ENCODE peak calls at places on chromosomes 5 and 9, in ten cellular contexts. W is neural progenitor cell; M is hepatocyte; P is CD4-positive, alpha-beta memory T cell; Q is IMR-90; A is neuronal stem cell; H is ovary; O is upper lobe of right lung; Z is SJSA1; I is right cardiac atrium. V is an unnamed sample. For H3K4me1, the result is how much of the 10 kb centered on the place peaks cover.

GRCh38 chr5:112574566-112574965 is 155.5 kb upstream of the EPB41L4A start:
- DNase-seq in W (no peak), M (no peak), P (no peak), Q (no peak), A (no peak), H (no peak), O (no peak), Z (no peak), I (no peak), V (no peak)

GRCh38 chr9:137315581-137316011 is 13.5 kb upstream of the NRARP start:
- DNase-seq in W (no peak), M (no peak), P (no peak), Q (no peak), A (no peak), H (no peak), O (no peak), Z (no peak), I (no peak), V (no peak)

GRCh38 chr5:150001660-150002493 is 1.3 kb downstream of the HMGXB3 start:
- DNase-seq in W (peak), M (peak), P (peak), Q (peak), A (peak), H (no peak), O (no peak), Z (peak), I (no peak), V (peak)

GRCh38 chr5:64680289-64680688 is 10.0 kb upstream of the SHISAL2B start:
- DNase-seq in W (peak), M (peak), P (no peak), Q (no peak), A (no peak), H (no peak), O (no peak), Z (no peak), I (no peak), V (no peak)

GRCh38 chr5:142437563-142437962 is 112.7 kb upstream of the SPRY4 start:
- DNase-seq in W (no peak), M (no peak), P (no peak), Q (no peak), A (no peak), H (no peak), O (no peak), Z (no peak), I (no peak), V (no peak)

GRCh38 chr9:8733096-8733954 is 933.7 kb upstream of the DMAC1 start:
- DNase-seq in W (peak), M (peak), P (no peak), Q (no peak), A (peak), H (peak), O (no peak), Z (no peak), I (peak), V (peak)

GRCh38 chr5:129906177-129906887 is 2.1 kb downstream of the CHSY3 start:
- DNase-seq in W (peak), M (peak), P (no peak), Q (no peak), A (peak), H (no peak), O (peak), Z (no peak), I (peak), V (peak)

GRCh38 chr5:15452780-15453179 is 47.2 kb upstream of the FBXL7 start:
- DNase-seq in W (no peak), M (no peak), P (no peak), Q (no peak), A (no peak), H (no peak), O (no peak), Z (no peak), I (no peak), V (no peak)

GRCh38 chr5:10828241-10828640 is 67.2 kb upstream of the DAP start:
- DNase-seq in W (no peak), M (no peak), P (no peak), Q (peak), A (no peak), H (no peak), O (no peak), Z (no peak), I (no peak), V (no peak)

GRCh38 chr9:72579880-72580570 is 58.6 kb downstream of the TMC1 start:
- DNase-seq in W (no peak), M (peak), P (no peak), Q (peak), A (no peak), H (no peak), O (no peak), Z (no peak), I (no peak), V (no peak)
- H3K27ac ChIP-seq in W (no peak), M (peak), P (no peak), Q (peak), A (no peak), H (no peak), O (no peak), Z (no peak), I (peak), V (no peak)

DNA sequence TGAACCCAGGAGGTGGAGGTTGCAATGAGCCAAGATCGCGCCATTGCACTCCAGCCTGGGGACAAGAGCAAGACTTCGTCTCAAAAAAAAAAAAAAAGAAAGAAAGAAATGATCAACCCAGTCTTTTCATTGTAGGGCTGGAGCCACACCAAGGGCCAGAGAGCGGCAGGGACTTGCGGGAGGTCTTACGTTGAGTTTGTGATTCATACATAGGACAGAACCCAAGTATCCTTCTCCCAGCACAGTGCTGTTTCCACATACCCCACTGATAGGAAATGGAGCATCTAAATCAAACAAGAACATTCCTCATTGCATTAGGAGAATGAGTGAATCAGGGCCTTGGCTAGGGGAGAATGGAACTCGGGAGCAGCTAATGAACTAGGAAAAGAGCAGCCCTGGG is 3.5 kb upstream of the TNIP1 start:
- DNase-seq in W (no peak), M (no peak), P (no peak), Q (peak), A (no peak), H (no peak), O (no peak), Z (peak), I (no peak), V (no peak)
- H3K4me1 ChIP-seq in W (under half), M (under half), P (half or more), Q (under half), A (under half), H (under half), O (half or more), Z (half or more), I (under half), V (under half)

DNA sequence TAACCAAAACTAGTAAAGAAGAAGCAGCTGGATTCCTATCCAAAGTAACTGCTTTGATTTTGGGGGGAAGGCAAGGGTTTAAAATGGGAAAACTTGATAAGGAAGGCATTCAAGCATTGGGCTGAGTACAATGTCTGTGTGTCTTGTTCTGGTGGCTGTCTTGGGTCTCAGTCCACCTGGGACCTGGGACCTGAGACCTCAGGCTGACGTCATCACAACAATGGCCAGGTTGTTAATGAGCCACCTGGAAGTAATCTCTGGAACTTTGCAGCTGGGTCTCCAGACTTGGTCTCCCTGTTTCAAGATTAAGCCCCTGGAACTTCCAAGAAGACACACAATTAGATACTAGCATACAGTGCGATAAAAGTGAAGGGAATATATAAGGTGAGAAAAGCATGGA is 157.5 kb downstream of the PIK3R1 start:
- DNase-seq in W (no peak), M (no peak), P (no peak), Q (no peak), A (no peak), H (no peak), O (no peak), Z (no peak), I (no peak), V (no peak)
- H3K27ac ChIP-seq in W (no peak), M (no peak), P (no peak), Q (no peak), A (no peak), H (no peak), O (no peak), Z (no peak), I (no peak), V (no peak)

DNA sequence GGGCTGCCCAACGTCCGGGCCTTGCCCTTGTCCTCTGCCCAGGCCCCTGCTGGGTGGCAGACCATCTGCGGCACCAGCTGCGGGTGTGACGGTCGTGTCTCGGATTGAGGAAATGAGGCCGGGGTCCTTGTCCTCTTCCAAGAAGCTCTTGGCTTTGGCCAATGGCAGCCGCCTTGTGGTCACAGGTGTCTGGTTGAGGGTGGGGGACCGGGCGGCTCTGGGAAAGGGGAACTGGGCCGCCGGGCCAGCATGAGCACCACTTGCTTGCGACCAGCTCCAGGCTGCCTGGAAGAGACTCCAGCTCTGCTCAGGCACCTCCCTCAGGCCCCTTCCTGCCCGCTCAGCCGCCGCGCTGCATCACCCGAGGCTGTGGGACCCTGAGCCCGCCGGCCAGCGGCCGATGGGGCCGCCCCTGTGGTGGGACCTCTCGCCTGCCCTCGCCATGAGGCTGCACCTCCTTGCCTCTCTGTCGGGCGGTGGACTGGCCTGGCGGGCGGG is 59.7 kb downstream of the RXRA start:
- DNase-seq in W (no peak), M (no peak), P (no peak), Q (no peak), A (no peak), H (no peak), O (no peak), Z (no peak), I (no peak), V (no peak)
- H3K4me1 ChIP-seq in W (under half), M (half or more), P (under half), Q (under half), A (under half), H (under half), O (half or more), Z (under half), I (half or more), V (half or more)

GRCh38 chr5:135110941-135111596 is 77.0 kb upstream of the PITX1 start:
- DNase-seq in W (no peak), M (no peak), P (no peak), Q (no peak), A (no peak), H (no peak), O (peak), Z (no peak), I (no peak), V (no peak)

GRCh38 chr5:135112008-135112670 is 78.1 kb upstream of the PITX1 start:
- DNase-seq in W (peak), M (peak), P (no peak), Q (no peak), A (peak), H (no peak), O (peak), Z (no peak), I (no peak), V (no peak)

GRCh38 chr5:135116146-135116545 is 82.1 kb upstream of the PITX1 start:
- DNase-seq in W (no peak), M (no peak), P (no peak), Q (no peak), A (no peak), H (no peak), O (peak), Z (no peak), I (peak), V (peak)

GRCh38 chr5:135114759-135115158 is 80.7 kb upstream of the PITX1 start:
- DNase-seq in W (no peak), M (no peak), P (no peak), Q (no peak), A (no peak), H (no peak), O (no peak), Z (no peak), I (no peak), V (no peak)

GRCh38 chr5:135113323-135113722 is 79.3 kb upstream of the PITX1 start:
- DNase-seq in W (no peak), M (no peak), P (no peak), Q (no peak), A (no peak), H (no peak), O (no peak), Z (no peak), I (no peak), V (no peak)
- H3K27ac ChIP-seq in W (no peak), M (no peak), P (no peak), Q (no peak), A (no peak), H (no peak), O (no peak), Z (no peak), I (no peak), V (no peak)

DNA sequence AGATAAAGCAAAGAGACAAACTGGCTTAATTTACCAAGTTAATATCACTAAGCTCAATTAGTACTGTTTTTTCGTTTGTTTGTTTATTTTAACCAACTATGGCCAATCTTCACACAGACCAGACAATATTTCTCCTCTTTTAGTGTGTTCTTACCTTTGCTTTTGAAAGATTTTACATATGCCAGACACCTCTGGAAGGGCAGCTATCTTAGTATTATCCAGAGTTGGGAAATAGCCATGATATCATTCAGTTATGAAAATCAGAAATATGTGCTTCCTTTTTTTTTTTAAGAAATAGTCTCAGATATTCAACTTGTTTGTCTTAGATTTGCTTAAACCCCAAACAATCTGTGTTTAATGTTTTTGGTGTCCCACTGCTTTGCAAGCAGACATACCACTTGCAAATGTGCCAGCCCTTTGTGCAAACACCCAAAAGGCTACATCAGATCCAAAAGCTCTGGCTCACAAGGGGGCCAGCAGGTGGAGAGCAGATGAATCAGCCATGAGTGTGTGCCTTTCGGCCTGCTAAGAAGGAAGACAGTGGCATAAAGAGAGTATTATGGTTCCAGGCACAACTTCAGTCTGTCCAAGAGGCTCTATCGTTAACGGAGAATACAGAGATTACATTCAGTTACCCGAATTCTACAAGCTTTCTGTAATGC is 147.6 kb downstream of the EFNA5 start:
- DNase-seq in W (no peak), M (no peak), P (no peak), Q (no peak), A (no peak), H (no peak), O (no peak), Z (no peak), I (no peak), V (no peak)
- H3K4me1 ChIP-seq in W (half or more), M (under half), P (under half), Q (under half), A (under half), H (under half), O (under half), Z (under half), I (under half), V (under half)

GRCh38 chr5:67652212-67652611 is 455.6 kb upstream of the CD180 start:
- DNase-seq in W (no peak), M (no peak), P (no peak), Q (no peak), A (no peak), H (no peak), O (no peak), Z (no peak), I (no peak), V (no peak)
- H3K27ac ChIP-seq in W (no peak), M (no peak), P (no peak), Q (no peak), A (no peak), H (no peak), O (no peak), Z (no peak), I (no peak), V (no peak)

V was measured in heart right ventricle.